ENCODE peak calls at places on chromosomes 6 and 20, in four cellular contexts. G is HepG2, X is K562, S is SK-N-SH. C is an unnamed sample.

GRCh38 chr6:12595161-12595792 is 121.3 kb upstream of the PHACTR1 start:
- DNase-seq in X (no peak), G (no peak), S (no peak), C (no peak)

GRCh38 chr6:139240161-139241010 is 51.4 kb downstream of the TXLNB start:
- DNase-seq in G (no peak), X (no peak), S (no peak), C (no peak)

GRCh38 chr6:14797875-14798593 is 447.8 kb upstream of the JARID2 start:
- DNase-seq in X (no peak), G (no peak), S (no peak), C (no peak)

GRCh38 chr6:34170341-34170740 is 24.5 kb upstream of the GRM4 start:
- DNase-seq in G (no peak), S (no peak), X (no peak), C (no peak)

GRCh38 chr6:3327403-3327802 is 68.7 kb downstream of the PSMG4 start:
- DNase-seq in G (no peak), X (no peak), S (no peak), C (no peak)

GRCh38 chr6:113464536-113464935 is 392.6 kb upstream of the MARCKS start:
- DNase-seq in X (no peak), G (no peak), S (no peak), C (no peak)

GRCh38 chr20:51703446-51704287 is 64.5 kb downstream of the ATP9A start:
- DNase-seq in S (peak; percentile 51), G (peak; percentile 99), X (no peak), C (no peak)

GRCh38 chr20:62972270-62973032 is 19.9 kb downstream of the SLC17A9 start:
- DNase-seq in G (peak; percentile 79), X (peak; percentile 86), S (peak; percentile 96), C (peak; percentile 63)

GRCh38 chr20:22762576-22763256 is 178.3 kb upstream of the FOXA2 start:
- DNase-seq in S (no peak), X (no peak), G (no peak), C (no peak)

GRCh38 chr20:59082981-59083380 is 40.4 kb upstream of the PRELID3B start:
- DNase-seq in X (no peak), G (no peak), S (no peak), C (no peak)

GRCh38 chr6:4612636-4613171 is 163.5 kb upstream of the CDYL start:
- DNase-seq in S (no peak), G (no peak), X (peak; percentile 28), C (no peak)

GRCh38 chr20:19909696-19910095 is 107.5 kb upstream of the NAA20 start:
- DNase-seq in G (no peak), S (no peak), X (no peak), C (no peak)

GRCh38 chr6:158387578-158387977 is 75.3 kb downstream of the TULP4 start:
- DNase-seq in S (no peak), G (no peak), X (no peak), C (no peak)

GRCh38 chr6:44100088-44100550 is 27.1 kb downstream of the MRPL14 start:
- DNase-seq in G (peak; percentile 69), X (peak; percentile 53), S (peak; percentile 47), C (no peak)

GRCh38 chr20:6657904-6658303 is 109.6 kb upstream of the BMP2 start:
- DNase-seq in X (no peak), G (no peak), S (no peak), C (no peak)

GRCh38 chr6:155317186-155317585 is 2.9 kb upstream of the TFB1M start:
- DNase-seq in S (no peak), G (no peak), X (no peak), C (no peak)

GRCh38 chr6:33207569-33208088 is 671 bp upstream of the RING1 start:
- DNase-seq in G (no peak), X (peak; percentile 69), S (peak; percentile 81), C (no peak)

GRCh38 chr6:157240059-157240959 is 83.0 kb downstream of the TMEM242 start:
- DNase-seq in S (no peak), G (peak; percentile 37), X (peak; percentile 92), C (no peak)

GRCh38 chr6:339480-339879 is 47.2 kb downstream of the DUSP22 start:
- DNase-seq in X (no peak), S (no peak), G (no peak), C (no peak)

GRCh38 chr6:341914-342831 is 49.4 kb upstream of the IRF4 start:
- DNase-seq in G (no peak), X (peak; percentile 28), S (no peak), C (no peak)

GRCh38 chr6:340181-340955 is 48.1 kb downstream of the DUSP22 start:
- DNase-seq in G (no peak), S (no peak), X (no peak), C (no peak)

GRCh38 chr6:342832-343179 is 48.7 kb upstream of the IRF4 start:
- DNase-seq in G (no peak), X (no peak), S (no peak), C (no peak)

DNA sequence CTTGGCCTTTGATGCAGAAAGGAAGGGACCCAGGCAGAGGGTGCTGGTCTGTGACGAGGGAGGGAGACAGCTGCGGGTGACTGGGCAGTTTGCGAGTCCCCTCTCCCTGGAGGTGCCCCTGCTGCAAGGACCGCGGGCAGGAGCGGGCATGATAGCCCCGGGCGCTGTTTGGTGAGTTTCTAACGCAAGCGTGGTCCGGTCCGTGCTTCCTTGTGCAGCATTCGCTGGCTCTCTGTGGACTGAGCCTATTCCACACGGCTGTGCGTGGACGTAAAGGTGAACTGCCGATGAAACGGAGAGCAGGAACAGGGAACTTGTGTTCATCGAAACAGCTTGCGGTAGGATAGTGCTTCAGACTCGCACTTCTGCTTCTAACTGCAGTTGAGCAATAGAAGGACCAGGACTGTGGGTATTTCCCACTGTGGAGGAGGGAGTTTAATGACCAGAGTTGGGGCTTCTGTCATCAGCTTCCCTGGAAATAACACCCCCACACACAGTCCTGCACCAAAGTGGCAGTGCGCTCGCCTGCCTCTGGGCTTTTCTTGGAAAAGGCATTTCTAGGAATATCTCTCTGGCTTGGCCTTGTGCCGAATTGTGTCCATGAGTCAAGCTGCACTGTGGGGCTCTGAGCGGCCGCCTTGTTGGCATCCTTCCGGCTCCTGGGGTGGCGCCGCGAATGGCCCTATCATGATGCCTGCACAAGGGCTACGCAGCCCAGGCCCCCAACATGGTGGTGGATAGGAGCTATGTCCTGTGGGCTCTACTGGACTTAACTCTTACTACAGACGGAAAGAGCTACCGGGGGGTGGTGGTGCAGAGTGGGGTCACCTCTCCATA is 48.9 kb downstream of the DUSP22 start:
- DNase-seq in S (no peak), G (no peak), X (peak; percentile 91), C (no peak)
- TF ChIP-seq ELF1 in S (no peak), G (no peak), X (no peak), C (no peak)

GRCh38 chr6:137851669-137852068 is 15.4 kb upstream of the TNFAIP3 start:
- DNase-seq in G (no peak), X (no peak), S (no peak), C (no peak)
- H2AFZ ChIP-seq in G (no peak overlapping the region), X (peak overlapping the region; percentile 48), S (no peak overlapping the region), C (peak overlapping the region; percentile 99)

GRCh38 chr20:13397300-13397724 is 176.2 kb downstream of the ISM1 start:
- DNase-seq in X (no peak), S (no peak), G (no peak), C (no peak)
- TF ChIP-seq ELF1 in X (no peak), S (no peak), G (no peak), C (no peak)

GRCh38 chr20:44810061-44810390 is 320 bp downstream of the RIMS4 start:
- DNase-seq in X (no peak), S (no peak), G (no peak), C (no peak)
- H2AFZ ChIP-seq in X (no peak overlapping the region), S (no peak overlapping the region), G (no peak overlapping the region), C (no peak overlapping the region)

GRCh38 chr6:81801489-81801888 is 49.0 kb upstream of the TENT5A start:
- DNase-seq in X (no peak), S (no peak), G (no peak), C (no peak)
- TF ChIP-seq ELF1 in X (no peak), S (no peak), G (no peak), C (no peak)

GRCh38 chr6:35690484-35690883 is 1.8 kb upstream of the FKBP5 start:
- DNase-seq in X (no peak), G (no peak), S (no peak), C (no peak)

GRCh38 chr6:35686441-35686840 is 2.3 kb downstream of the FKBP5 start:
- DNase-seq in S (no peak), G (no peak), X (no peak), C (no peak)

GRCh38 chr6:35688605-35689322 is at the start of gene FKBP5:
- DNase-seq in G (peak; percentile 89), X (peak; percentile 98), S (peak; percentile 98), C (peak; percentile 70)

GRCh38 chr6:35686873-35687557 is 1.7 kb downstream of the FKBP5 start:
- DNase-seq in G (no peak), S (no peak), X (no peak), C (no peak)

DNA sequence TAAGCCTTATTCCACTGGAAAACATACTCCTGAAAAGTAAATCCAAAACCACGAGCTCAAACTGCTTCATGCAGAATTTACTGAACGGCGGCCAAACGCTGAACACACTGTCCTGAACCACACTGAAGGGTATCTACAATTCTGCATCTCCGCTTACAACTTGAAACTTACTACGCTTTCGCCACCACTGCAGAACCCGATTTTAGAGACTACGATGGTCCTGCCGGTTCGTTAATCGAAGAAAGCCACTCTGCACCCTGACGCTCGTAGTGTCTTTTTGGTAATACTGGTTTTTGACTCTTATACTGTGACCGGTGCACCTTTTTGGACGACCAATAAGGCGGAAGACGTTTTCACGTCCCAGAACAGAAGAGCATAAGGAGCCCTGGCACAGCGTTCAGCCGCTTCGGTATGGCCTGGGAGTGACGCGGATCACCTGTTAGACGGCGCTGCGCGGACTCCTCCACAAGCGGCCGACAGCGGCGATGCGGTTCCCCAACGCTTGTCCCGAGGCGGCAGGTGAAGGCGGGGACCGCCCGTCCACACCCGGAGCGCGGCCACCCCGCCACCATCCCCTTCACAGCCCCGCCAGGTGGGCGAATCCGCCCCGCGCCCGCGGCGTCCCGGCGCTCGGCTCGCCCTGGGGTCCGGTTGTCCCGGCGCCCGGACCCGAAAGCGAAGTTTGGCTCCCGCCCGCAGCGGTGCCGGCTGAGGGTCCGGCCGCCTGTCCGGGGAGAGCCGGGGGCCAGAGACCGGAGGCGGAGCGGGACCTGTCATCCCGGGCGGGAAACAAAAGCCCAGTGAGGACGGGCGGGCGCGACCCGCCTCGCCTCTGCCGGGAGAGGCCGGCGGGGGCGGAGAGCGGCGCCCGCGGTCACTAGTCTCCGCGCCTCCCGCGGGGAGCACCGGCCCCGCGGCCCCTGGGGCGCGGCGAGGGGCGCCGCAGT is 784 bp downstream of the FKBP5 start:
- DNase-seq in S (peak; percentile 77), X (peak; percentile 84), G (no peak), C (peak; percentile 18)
- H2AFZ ChIP-seq in S (peak overlapping the region; percentile 88), X (peak overlapping the region; percentile 83), G (peak overlapping the region; percentile 50), C (no peak overlapping the region)

DNA sequence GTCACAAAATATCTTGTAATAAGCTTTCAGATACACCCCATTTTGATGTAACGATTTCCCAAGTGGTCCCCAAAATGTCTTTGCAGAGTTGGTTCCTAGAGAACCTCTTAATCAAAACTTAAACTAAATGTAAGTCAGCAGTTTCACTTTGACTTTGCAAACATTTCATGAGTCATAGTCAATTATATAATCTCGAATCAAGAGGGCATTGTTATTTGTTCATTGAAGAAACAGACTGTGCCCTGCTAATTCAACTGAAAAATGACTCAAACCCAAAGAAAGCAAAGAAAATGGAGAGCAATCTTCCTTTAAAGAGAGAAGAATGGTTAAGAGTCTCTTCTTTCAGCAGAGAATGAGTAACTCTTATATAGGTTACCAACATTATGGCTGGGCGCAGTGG is 58.3 kb downstream of the IPCEF1 start:
- DNase-seq in G (peak; percentile 24), S (no peak), X (no peak), C (no peak)
- TF ChIP-seq ELF1 in G (no peak), S (no peak), X (no peak), C (no peak)

C was measured in HCT116.